ENCODE peak calls at places on chromosomes 1 and 21, in ten cellular contexts. One of them, this sample, is unnamed.

GRCh38 chr21:43206231-43207042 is 37.6 kb downstream of the CRYAA start:
- DNase-seq in GM23338: no peak
- DNase-seq in stomach: no peak
- DNase-seq in HL-60: no peak
- DNase-seq in Panc1: no peak
- DNase-seq in transverse colon: no peak
- DNase-seq in H1: no peak
- DNase-seq in spleen: peak; percentile 22
- DNase-seq in HCT116: no peak
- DNase-seq in GM12891: no peak
- DNase-seq in this sample: no peak

GRCh38 chr1:201561604-201562003 is 22.7 kb downstream of the NAV1 start:
- DNase-seq in GM23338: no peak
- DNase-seq in stomach: no peak
- DNase-seq in HL-60: no peak
- DNase-seq in Panc1: no peak
- DNase-seq in transverse colon: no peak
- DNase-seq in H1: no peak
- DNase-seq in spleen: no peak
- DNase-seq in HCT116: no peak
- DNase-seq in GM12891: no peak
- DNase-seq in this sample: no peak

GRCh38 chr1:27111771-27112573 is 43.0 kb downstream of the SLC9A1 start:
- DNase-seq in GM23338: no peak
- DNase-seq in stomach: peak; percentile 76
- DNase-seq in HL-60: peak; percentile 99
- DNase-seq in Panc1: peak; percentile 97
- DNase-seq in transverse colon: peak; percentile 80
- DNase-seq in H1: no peak
- DNase-seq in spleen: peak; percentile 95
- DNase-seq in HCT116: peak; percentile 73
- DNase-seq in GM12891: peak; percentile 84
- DNase-seq in this sample: peak; percentile 76

GRCh38 chr1:43531453-43531905 is 796 bp downstream of the PTPRF start:
- DNase-seq in GM23338: peak; percentile 71
- DNase-seq in stomach: no peak
- DNase-seq in HL-60: no peak
- DNase-seq in Panc1: no peak
- DNase-seq in transverse colon: peak; percentile 63
- DNase-seq in H1: peak; percentile 76
- DNase-seq in spleen: no peak
- DNase-seq in HCT116: no peak
- DNase-seq in GM12891: peak; percentile 44
- DNase-seq in this sample: no peak

GRCh38 chr1:149849246-149849946 is 50.0 kb upstream of the BOLA1 start:
- DNase-seq in GM23338: peak; percentile 2
- DNase-seq in stomach: no peak
- DNase-seq in HL-60: peak; percentile 1
- DNase-seq in Panc1: no peak
- DNase-seq in transverse colon: no peak
- DNase-seq in H1: no peak
- DNase-seq in spleen: no peak
- DNase-seq in HCT116: no peak
- DNase-seq in GM12891: no peak
- DNase-seq in this sample: no peak

GRCh38 chr1:214816603-214817002 is 213.6 kb downstream of the CENPF start:
- DNase-seq in GM23338: no peak
- DNase-seq in stomach: no peak
- DNase-seq in HL-60: no peak
- DNase-seq in Panc1: no peak
- DNase-seq in transverse colon: no peak
- DNase-seq in H1: no peak
- DNase-seq in spleen: no peak
- DNase-seq in HCT116: no peak
- DNase-seq in GM12891: no peak
- DNase-seq in this sample: no peak

GRCh38 chr21:43268804-43269186 is 100.0 kb downstream of the CRYAA start:
- DNase-seq in GM23338: no peak
- DNase-seq in stomach: no peak
- DNase-seq in HL-60: no peak
- DNase-seq in Panc1: no peak
- DNase-seq in transverse colon: no peak
- DNase-seq in H1: no peak
- DNase-seq in spleen: peak; percentile 53
- DNase-seq in HCT116: no peak
- DNase-seq in GM12891: no peak
- DNase-seq in this sample: no peak

GRCh38 chr1:38308780-38309179 is 262.2 kb upstream of the POU3F1 start:
- DNase-seq in GM23338: no peak
- DNase-seq in stomach: no peak
- DNase-seq in HL-60: no peak
- DNase-seq in Panc1: no peak
- DNase-seq in transverse colon: no peak
- DNase-seq in H1: no peak
- DNase-seq in spleen: no peak
- DNase-seq in HCT116: no peak
- DNase-seq in GM12891: no peak
- DNase-seq in this sample: no peak

GRCh38 chr1:34479731-34480130 is 275.1 kb upstream of the GJB5 start:
- DNase-seq in GM23338: peak; percentile 64
- DNase-seq in stomach: no peak
- DNase-seq in HL-60: no peak
- DNase-seq in Panc1: no peak
- DNase-seq in transverse colon: no peak
- DNase-seq in H1: no peak
- DNase-seq in spleen: no peak
- DNase-seq in HCT116: no peak
- DNase-seq in GM12891: no peak
- DNase-seq in this sample: no peak

GRCh38 chr1:166839600-166840308 is 479 bp downstream of the POGK start:
- DNase-seq in GM23338: peak; percentile 68
- DNase-seq in stomach: peak; percentile 57
- DNase-seq in HL-60: peak; percentile 58
- DNase-seq in Panc1: no peak
- DNase-seq in transverse colon: peak; percentile 77
- DNase-seq in H1: peak; percentile 74
- DNase-seq in spleen: peak; percentile 92
- DNase-seq in HCT116: no peak
- DNase-seq in GM12891: peak; percentile 43
- DNase-seq in this sample: peak; percentile 39

GRCh38 chr1:233294991-233295774 is at the start of gene PCNX2:
- DNase-seq in GM23338: peak; percentile 91
- DNase-seq in stomach: peak; percentile 67
- DNase-seq in HL-60: no peak
- DNase-seq in Panc1: no peak
- DNase-seq in transverse colon: peak; percentile 65
- DNase-seq in H1: peak; percentile 72
- DNase-seq in spleen: peak; percentile 88
- DNase-seq in HCT116: peak; percentile 33
- DNase-seq in GM12891: peak; percentile 61
- DNase-seq in this sample: peak; percentile 58
- TF ChIP-seq POLR2AphosphoS5 in GM23338: peak; percentile 79
- TF ChIP-seq POLR2AphosphoS5 in stomach: no peak
- TF ChIP-seq POLR2AphosphoS5 in HL-60: no peak
- TF ChIP-seq POLR2AphosphoS5 in Panc1: no peak
- TF ChIP-seq POLR2AphosphoS5 in transverse colon: no peak
- TF ChIP-seq POLR2AphosphoS5 in H1: peak; percentile 53
- TF ChIP-seq POLR2AphosphoS5 in spleen: no peak
- TF ChIP-seq POLR2AphosphoS5 in HCT116: peak; percentile 71
- TF ChIP-seq POLR2AphosphoS5 in GM12891: no peak
- TF ChIP-seq POLR2AphosphoS5 in this sample: no peak

GRCh38 chr1:89821322-89822108 is 683 bp downstream of the LRRC8D start:
- DNase-seq in GM23338: peak; percentile 84
- DNase-seq in stomach: peak; percentile 55
- DNase-seq in HL-60: peak; percentile 83
- DNase-seq in Panc1: no peak
- DNase-seq in transverse colon: peak; percentile 73
- DNase-seq in H1: peak; percentile 78
- DNase-seq in spleen: peak; percentile 94
- DNase-seq in HCT116: no peak
- DNase-seq in GM12891: peak; percentile 70
- DNase-seq in this sample: peak; percentile 65
- TF ChIP-seq POLR2AphosphoS5 in GM23338: peak; percentile 32
- TF ChIP-seq POLR2AphosphoS5 in stomach: no peak
- TF ChIP-seq POLR2AphosphoS5 in HL-60: no peak
- TF ChIP-seq POLR2AphosphoS5 in Panc1: no peak
- TF ChIP-seq POLR2AphosphoS5 in transverse colon: no peak
- TF ChIP-seq POLR2AphosphoS5 in H1: no peak
- TF ChIP-seq POLR2AphosphoS5 in spleen: peak; percentile 22
- TF ChIP-seq POLR2AphosphoS5 in HCT116: no peak
- TF ChIP-seq POLR2AphosphoS5 in GM12891: no peak
- TF ChIP-seq POLR2AphosphoS5 in this sample: no peak

DNA sequence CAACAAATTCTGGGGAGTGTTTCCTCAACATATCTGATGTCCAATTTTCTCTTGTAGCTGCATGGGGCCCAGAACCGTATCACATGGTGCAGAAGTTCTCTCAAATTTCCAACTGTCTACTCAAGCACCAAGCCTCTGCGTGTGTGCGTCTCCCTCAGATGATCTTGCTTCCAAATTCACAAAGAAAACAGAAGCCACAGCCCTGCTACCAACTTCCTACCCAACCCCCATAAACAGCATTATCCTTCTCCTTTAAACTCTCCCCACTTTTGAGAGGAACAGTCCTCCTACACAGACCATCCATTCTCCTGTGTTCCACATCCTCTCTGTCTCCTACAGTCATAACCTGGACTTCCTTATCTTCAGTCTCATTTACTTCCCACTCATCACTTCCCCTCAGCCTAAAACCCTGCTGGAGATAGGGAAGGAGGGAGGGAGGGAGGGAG is 354.1 kb downstream of the SMYD3 start:
- DNase-seq in GM23338: no peak
- DNase-seq in stomach: no peak
- DNase-seq in HL-60: peak; percentile 54
- DNase-seq in Panc1: no peak
- DNase-seq in transverse colon: no peak
- DNase-seq in H1: no peak
- DNase-seq in spleen: no peak
- DNase-seq in HCT116: no peak
- DNase-seq in GM12891: no peak
- DNase-seq in this sample: no peak
- TF ChIP-seq POLR2AphosphoS5 in GM23338: no peak
- TF ChIP-seq POLR2AphosphoS5 in stomach: no peak
- TF ChIP-seq POLR2AphosphoS5 in HL-60: no peak
- TF ChIP-seq POLR2AphosphoS5 in Panc1: no peak
- TF ChIP-seq POLR2AphosphoS5 in transverse colon: no peak
- TF ChIP-seq POLR2AphosphoS5 in H1: no peak
- TF ChIP-seq POLR2AphosphoS5 in spleen: no peak
- TF ChIP-seq POLR2AphosphoS5 in HCT116: no peak
- TF ChIP-seq POLR2AphosphoS5 in GM12891: no peak
- TF ChIP-seq POLR2AphosphoS5 in this sample: no peak

GRCh38 chr1:12053752-12054548 is 9.2 kb upstream of the TNFRSF8 start:
- DNase-seq in GM23338: no peak
- DNase-seq in stomach: no peak
- DNase-seq in HL-60: no peak
- DNase-seq in Panc1: no peak
- DNase-seq in transverse colon: no peak
- DNase-seq in H1: no peak
- DNase-seq in spleen: no peak
- DNase-seq in HCT116: no peak
- DNase-seq in GM12891: no peak
- DNase-seq in this sample: no peak

GRCh38 chr1:12057382-12057781 is 5.7 kb upstream of the TNFRSF8 start:
- DNase-seq in GM23338: no peak
- DNase-seq in stomach: no peak
- DNase-seq in HL-60: peak; percentile 26
- DNase-seq in Panc1: no peak
- DNase-seq in transverse colon: no peak
- DNase-seq in H1: no peak
- DNase-seq in spleen: no peak
- DNase-seq in HCT116: no peak
- DNase-seq in GM12891: no peak
- DNase-seq in this sample: no peak

GRCh38 chr1:12057940-12058687 is 5.0 kb upstream of the TNFRSF8 start:
- DNase-seq in GM23338: no peak
- DNase-seq in stomach: no peak
- DNase-seq in HL-60: no peak
- DNase-seq in Panc1: no peak
- DNase-seq in transverse colon: no peak
- DNase-seq in H1: no peak
- DNase-seq in spleen: no peak
- DNase-seq in HCT116: no peak
- DNase-seq in GM12891: no peak
- DNase-seq in this sample: no peak

GRCh38 chr1:12055259-12055658 is 7.8 kb upstream of the TNFRSF8 start:
- DNase-seq in GM23338: no peak
- DNase-seq in stomach: no peak
- DNase-seq in HL-60: no peak
- DNase-seq in Panc1: no peak
- DNase-seq in transverse colon: no peak
- DNase-seq in H1: no peak
- DNase-seq in spleen: no peak
- DNase-seq in HCT116: no peak
- DNase-seq in GM12891: no peak
- DNase-seq in this sample: no peak

DNA sequence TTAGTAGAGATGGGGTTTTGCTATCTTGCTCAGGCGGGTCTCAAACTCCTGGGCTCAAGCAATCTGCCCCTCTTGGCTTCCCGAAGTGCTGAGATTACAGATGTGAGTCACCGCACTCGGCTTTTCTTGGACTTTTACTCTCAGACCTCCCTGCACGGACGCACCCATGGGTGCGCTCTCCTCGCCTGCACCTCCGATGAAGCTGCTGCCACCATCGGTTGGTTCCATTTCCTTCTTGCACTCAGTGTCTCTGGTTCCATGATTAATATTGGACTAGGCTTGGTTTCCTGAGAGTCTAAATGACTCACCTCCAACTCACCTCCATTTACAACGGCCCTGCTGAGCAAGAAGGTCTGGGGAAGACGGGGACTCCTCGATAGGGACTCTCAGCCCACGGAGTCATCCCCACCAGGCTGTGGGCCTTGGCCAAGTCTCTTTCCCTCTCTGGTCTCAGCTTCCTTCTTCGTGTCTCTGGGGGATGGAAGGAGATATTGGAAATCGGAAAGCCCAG is 6.7 kb upstream of the TNFRSF8 start:
- DNase-seq in GM23338: no peak
- DNase-seq in stomach: no peak
- DNase-seq in HL-60: no peak
- DNase-seq in Panc1: no peak
- DNase-seq in transverse colon: no peak
- DNase-seq in H1: no peak
- DNase-seq in spleen: no peak
- DNase-seq in HCT116: no peak
- DNase-seq in GM12891: no peak
- DNase-seq in this sample: no peak
- TF ChIP-seq POLR2AphosphoS5 in GM23338: no peak
- TF ChIP-seq POLR2AphosphoS5 in stomach: no peak
- TF ChIP-seq POLR2AphosphoS5 in HL-60: no peak
- TF ChIP-seq POLR2AphosphoS5 in Panc1: no peak
- TF ChIP-seq POLR2AphosphoS5 in transverse colon: no peak
- TF ChIP-seq POLR2AphosphoS5 in H1: no peak
- TF ChIP-seq POLR2AphosphoS5 in spleen: no peak
- TF ChIP-seq POLR2AphosphoS5 in HCT116: no peak
- TF ChIP-seq POLR2AphosphoS5 in GM12891: no peak
- TF ChIP-seq POLR2AphosphoS5 in this sample: no peak

DNA sequence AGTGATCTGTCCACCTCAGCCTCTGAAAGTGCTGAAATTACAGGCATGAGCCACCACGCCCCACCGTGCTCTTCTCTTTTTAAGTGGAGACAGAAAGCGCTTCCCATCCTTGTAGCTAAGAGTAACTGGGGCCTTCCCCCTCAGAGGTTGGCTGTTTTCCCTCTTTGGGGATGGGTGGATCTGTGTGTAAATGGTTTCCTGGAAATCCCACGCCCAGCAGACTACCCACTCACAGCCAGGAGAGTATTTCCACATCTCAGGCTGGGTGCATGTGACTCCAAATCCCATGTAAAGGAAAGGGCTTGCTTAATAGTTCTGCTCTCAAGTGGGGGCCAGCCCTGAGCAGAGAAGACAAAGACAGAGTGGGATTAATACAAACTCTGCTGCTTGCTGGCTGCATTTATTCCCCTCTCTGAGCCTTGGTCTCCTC is 19.6 kb upstream of the TCEA3 start:
- DNase-seq in GM23338: no peak
- DNase-seq in stomach: peak; percentile 38
- DNase-seq in HL-60: no peak
- DNase-seq in Panc1: no peak
- DNase-seq in transverse colon: peak; percentile 60
- DNase-seq in H1: no peak
- DNase-seq in spleen: no peak
- DNase-seq in HCT116: no peak
- DNase-seq in GM12891: no peak
- DNase-seq in this sample: no peak
- TF ChIP-seq POLR2AphosphoS5 in GM23338: no peak
- TF ChIP-seq POLR2AphosphoS5 in stomach: no peak
- TF ChIP-seq POLR2AphosphoS5 in HL-60: no peak
- TF ChIP-seq POLR2AphosphoS5 in Panc1: no peak
- TF ChIP-seq POLR2AphosphoS5 in transverse colon: no peak
- TF ChIP-seq POLR2AphosphoS5 in H1: no peak
- TF ChIP-seq POLR2AphosphoS5 in spleen: peak; percentile 37
- TF ChIP-seq POLR2AphosphoS5 in HCT116: no peak
- TF ChIP-seq POLR2AphosphoS5 in GM12891: no peak
- TF ChIP-seq POLR2AphosphoS5 in this sample: no peak